ENCODE peak calls at places on chromosomes 16 and 17, in five cellular contexts. X, L, E, T and I are unnamed samples.

GRCh38 chr16:69127966-69128510 is 4.3 kb downstream of the CHTF8 start:
- DNase-seq in X (no peak), L (no peak), E (no peak), T (no peak), I (no peak)

GRCh38 chr17:2947996-2948550 is 115.3 kb downstream of the OR1D5 start:
- DNase-seq in X (no peak), L (no peak), E (no peak), T (no peak), I (no peak)

GRCh38 chr16:80489173-80489572 is 51.6 kb upstream of the DYNLRB2 start:
- DNase-seq in X (no peak), L (no peak), E (no peak), T (no peak), I (no peak)

GRCh38 chr16:56630134-56630533 is 2.3 kb upstream of the MT1M start:
- DNase-seq in X (no peak), L (no peak), E (peak; percentile 59), T (no peak), I (no peak)

GRCh38 chr17:39236981-39237441 is 11.3 kb upstream of the STAC2 start:
- DNase-seq in X (no peak), L (peak; percentile 11), E (no peak), T (no peak), I (no peak)

GRCh38 chr17:75344664-75345063 is 55.4 kb upstream of the SLC25A19 start:
- DNase-seq in X (no peak), L (no peak), E (no peak), T (no peak), I (peak; percentile 33)

GRCh38 chr16:62051942-62052341 is 15.7 kb upstream of the CDH8 start:
- DNase-seq in X (no peak), L (no peak), E (no peak), T (no peak), I (no peak)

GRCh38 chr17:2900842-2901241 is 104.6 kb downstream of the RAP1GAP2 start:
- DNase-seq in X (no peak), L (no peak), E (no peak), T (no peak), I (no peak)

GRCh38 chr17:66089764-66090163 is 102.2 kb downstream of the CEP112 start:
- DNase-seq in X (no peak), L (no peak), E (no peak), T (no peak), I (no peak)

GRCh38 chr16:28877642-28877975 is 679 bp upstream of the ATP2A1 start:
- DNase-seq in X (no peak), L (no peak), E (no peak), T (no peak), I (no peak)

GRCh38 chr16:1870365-1871082 is 1.4 kb downstream of the MEIOB start:
- DNase-seq in X (no peak), L (no peak), E (no peak), T (peak; percentile 89), I (no peak)

GRCh38 chr16:51262428-51262827 is 111.4 kb upstream of the SALL1 start:
- DNase-seq in X (no peak), L (no peak), E (no peak), T (no peak), I (no peak)

GRCh38 chr17:63547083-63547523 is 3.2 kb upstream of the DCAF7 start:
- DNase-seq in X (no peak), L (no peak), E (no peak), T (no peak), I (no peak)

GRCh38 chr17:2049333-2050245 is 5.3 kb upstream of the HIC1 start:
- DNase-seq in X (peak; percentile 88), L (peak; percentile 89), E (no peak), T (no peak), I (peak; percentile 81)

GRCh38 chr17:36722121-36722902 is 120.9 kb downstream of the MRM1 start:
- DNase-seq in X (peak; percentile 83), L (peak; percentile 98), E (no peak), T (no peak), I (peak; percentile 64)

DNA sequence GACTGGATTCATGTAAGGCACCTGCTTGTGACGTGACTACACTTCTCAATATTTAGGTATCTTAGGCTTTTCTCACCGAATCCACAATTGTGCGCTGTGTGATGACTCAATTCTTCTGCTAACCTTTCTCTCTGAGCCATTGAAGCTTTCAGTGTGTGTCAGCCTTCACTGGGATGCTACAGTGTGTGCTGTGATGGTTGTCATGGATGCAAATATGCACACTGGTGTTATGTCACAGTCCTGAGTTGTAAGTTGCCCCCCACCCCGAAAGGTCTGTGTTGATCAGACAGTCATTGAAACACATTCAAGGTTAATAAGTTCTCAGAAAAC is 5.8 kb downstream of the ATP2C2 start:
- DNase-seq in X (no peak), L (no peak), E (no peak), T (no peak), I (no peak)
- TF ChIP-seq CREB1 in X (no peak), L (no peak), E (no peak), T (no peak), I (no peak)

GRCh38 chr17:81130385-81131288 is 34.7 kb upstream of the PVALEF start:
- DNase-seq in X (no peak), L (no peak), E (no peak), T (peak; percentile 69), I (no peak)
- H3K4me3 ChIP-seq in X (no peak overlapping the region), L (no peak overlapping the region), E (no peak overlapping the region), T (peak overlapping the region; percentile 44), I (no peak overlapping the region)

DNA sequence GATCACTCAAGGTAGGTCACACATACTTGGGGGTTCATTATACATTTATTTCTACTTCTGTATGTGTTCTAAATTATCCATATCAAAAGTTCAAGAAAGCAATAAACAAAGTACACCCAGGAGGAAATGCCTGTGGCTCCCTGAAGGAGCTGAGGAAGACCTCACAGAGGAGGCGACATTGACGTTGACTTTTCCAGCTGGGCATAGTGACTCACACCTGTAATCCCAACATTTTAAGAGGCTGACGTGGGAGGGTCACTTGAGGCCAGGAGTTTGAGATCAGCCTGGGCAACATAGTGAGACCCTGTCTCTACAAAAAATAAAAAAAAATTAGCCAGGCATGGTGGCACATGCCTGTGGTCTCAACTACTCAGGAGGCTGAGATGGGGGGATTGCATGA is 16.3 kb downstream of the ITGAD start:
- DNase-seq in X (no peak), L (no peak), E (no peak), T (no peak), I (no peak)
- TF ChIP-seq CREB1 in X (no peak), L (no peak), E (no peak), T (no peak), I (no peak)

GRCh38 chr16:46711106-46711769 is 21.8 kb downstream of the ORC6 start:
- DNase-seq in X (peak; percentile 29), L (no peak), E (no peak), T (no peak), I (no peak)
- H3K4me3 ChIP-seq in X (no peak overlapping the region), L (no peak overlapping the region), E (no peak overlapping the region), T (peak overlapping the region; percentile 12), I (no peak overlapping the region)

GRCh38 chr17:32102697-32103096 is 39.6 kb upstream of the RHOT1 start:
- DNase-seq in X (peak; percentile 26), L (no peak), E (no peak), T (no peak), I (no peak)
- TF ChIP-seq CREB1 in X (no peak), L (no peak), E (no peak), T (no peak), I (no peak)

GRCh38 chr16:66388350-66389139 is 22.1 kb downstream of the CDH5 start:
- DNase-seq in X (no peak), L (no peak), E (no peak), T (no peak), I (no peak)
- H3K4me3 ChIP-seq in X (no peak overlapping the region), L (no peak overlapping the region), E (no peak overlapping the region), T (no peak overlapping the region), I (no peak overlapping the region)

GRCh38 chr17:70905796-70906195 is 736.5 kb downstream of the KCNJ2 start:
- DNase-seq in X (no peak), L (no peak), E (no peak), T (no peak), I (no peak)
- TF ChIP-seq CREB1 in X (no peak), L (no peak), E (no peak), T (no peak), I (no peak)

GRCh38 chr17:72119280-72119962 is 1.4 kb upstream of the SOX9 start:
- DNase-seq in X (no peak), L (no peak), E (no peak), T (no peak), I (peak; percentile 55)

GRCh38 chr17:72117470-72117747 is 3.4 kb upstream of the SOX9 start:
- DNase-seq in X (no peak), L (no peak), E (no peak), T (no peak), I (no peak)

GRCh38 chr17:72117748-72118587 is 2.9 kb upstream of the SOX9 start:
- DNase-seq in X (peak; percentile 72), L (no peak), E (no peak), T (no peak), I (peak; percentile 55)

GRCh38 chr17:72119963-72120877 is 600 bp upstream of the SOX9 start:
- DNase-seq in X (peak; percentile 72), L (no peak), E (no peak), T (peak; percentile 79), I (peak; percentile 73)

GRCh38 chr17:72118588-72119279 is 2.1 kb upstream of the SOX9 start:
- DNase-seq in X (peak; percentile 78), L (peak; percentile 39), E (peak; percentile 15), T (peak; percentile 75), I (peak; percentile 78)
- H3K4me3 ChIP-seq in X (peak overlapping the region; percentile 34), L (no peak overlapping the region), E (peak overlapping the region; percentile 74), T (peak overlapping the region; percentile 65), I (peak overlapping the region; percentile 83)

DNA sequence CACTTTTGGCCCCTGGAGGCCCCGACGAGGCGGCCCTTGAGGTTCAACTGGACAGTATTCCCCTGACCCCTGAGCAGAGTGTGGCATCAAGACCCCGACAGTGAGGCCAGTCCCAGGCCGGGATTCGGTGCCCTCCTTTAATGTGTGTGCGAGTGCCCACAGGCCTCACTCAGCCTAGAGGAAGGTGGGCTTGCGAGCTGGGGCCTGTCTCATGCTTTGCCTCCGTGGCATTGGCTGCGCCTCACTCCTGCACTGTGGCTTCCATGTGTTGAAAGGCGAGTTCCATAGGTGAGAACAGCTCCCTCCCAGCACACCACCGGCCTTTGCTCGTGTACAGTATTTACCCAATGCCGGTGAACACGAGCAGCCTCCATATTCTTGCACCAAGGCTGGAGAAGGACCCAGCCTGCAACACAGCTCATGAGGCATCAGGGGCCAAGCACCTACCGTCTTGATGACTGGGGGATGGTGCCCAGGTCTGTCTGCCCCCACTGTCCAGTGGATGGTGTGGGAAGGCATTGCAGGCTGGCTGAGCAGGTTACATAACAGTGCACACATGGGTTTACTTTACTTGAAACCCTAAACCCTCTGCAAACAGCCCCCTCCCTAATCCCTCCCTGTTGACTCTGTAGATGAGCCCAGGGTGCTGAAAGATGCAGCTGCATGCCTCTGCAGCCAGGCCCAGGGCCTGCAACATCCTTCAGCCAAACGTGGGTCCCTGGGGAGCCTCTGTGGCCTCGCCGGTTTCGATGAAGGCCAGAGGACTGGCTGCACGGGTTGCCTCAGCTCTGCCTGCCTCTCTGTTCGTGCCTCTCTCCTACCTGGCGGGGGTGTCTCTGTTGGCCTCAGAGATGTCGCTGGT is 94.8 kb downstream of the METRNL start:
- DNase-seq in X (peak; percentile 36), L (no peak), E (no peak), T (peak; percentile 90), I (no peak)
- TF ChIP-seq CREB1 in X (no peak), L (no peak), E (no peak), T (no peak), I (no peak)